ENCODE peak calls at places on chromosomes 2 and 18, in five cellular contexts. B, L, Y, F and E are unnamed samples.

GRCh38 chr2:120108049-120108448 is 95.2 kb downstream of the EPB41L5 start:
- DNase-seq in B (no peak), L (no peak), Y (peak), F (no peak), E (peak)

GRCh38 chr2:114550895-114551793 is 108.7 kb downstream of the DPP10 start:
- DNase-seq in B (peak), L (peak), Y (peak), F (no peak), E (peak)

GRCh38 chr2:120670771-120671480 is 64.7 kb upstream of the GLI2 start:
- DNase-seq in B (no peak), L (no peak), Y (no peak), F (no peak), E (no peak)

GRCh38 chr2:95029898-95030341 is 4.4 kb downstream of the MAL start:
- DNase-seq in B (no peak), L (no peak), Y (no peak), F (no peak), E (no peak)

GRCh38 chr2:66576381-66577330 is 141.7 kb downstream of the MEIS1 start:
- DNase-seq in B (peak), L (no peak), Y (peak), F (no peak), E (peak)

GRCh38 chr2:237410949-237411635 is 2.9 kb downstream of the COL6A3 start:
- DNase-seq in B (no peak), L (no peak), Y (no peak), F (no peak), E (no peak)

GRCh38 chr2:114651933-114652332 is 209.5 kb downstream of the DPP10 start:
- DNase-seq in B (no peak), L (no peak), Y (no peak), F (no peak), E (no peak)

GRCh38 chr2:156589381-156590079 is 153.4 kb downstream of the GPD2 start:
- DNase-seq in B (peak), L (peak), Y (peak), F (peak), E (peak)

GRCh38 chr2:229206548-229206947 is 64.5 kb downstream of the PID1 start:
- DNase-seq in B (no peak), L (no peak), Y (no peak), F (no peak), E (peak)

GRCh38 chr2:232137346-232137745 is 175.8 kb downstream of the DIS3L2 start:
- DNase-seq in B (no peak), L (no peak), Y (peak), F (no peak), E (no peak)

GRCh38 chr2:222922019-222922800 is 61.4 kb downstream of the ACSL3 start:
- DNase-seq in B (no peak), L (no peak), Y (no peak), F (no peak), E (no peak)

GRCh38 chr18:76496200-76496890 is 1.3 kb upstream of the ZNF516 start:
- DNase-seq in B (no peak), L (peak), Y (peak), F (no peak), E (peak)

GRCh38 chr2:66584011-66584410 is 149.1 kb downstream of the MEIS1 start:
- DNase-seq in B (no peak), L (no peak), Y (no peak), F (no peak), E (no peak)

GRCh38 chr18:61608306-61608705 is 275.1 kb downstream of the CDH20 start:
- DNase-seq in B (no peak), L (no peak), Y (peak), F (no peak), E (no peak)

GRCh38 chr2:8571792-8572499 is 109.9 kb upstream of the ID2 start:
- DNase-seq in B (no peak), L (no peak), Y (no peak), F (no peak), E (peak)

GRCh38 chr2:130336877-130337734 is 5.6 kb upstream of the IMP4 start:
- DNase-seq in B (peak), L (peak), Y (peak), F (peak), E (peak)

GRCh38 chr2:85737481-85737880 is 16.3 kb upstream of the ATOH8 start:
- DNase-seq in B (no peak), L (no peak), Y (peak), F (no peak), E (no peak)

GRCh38 chr2:235433860-235434259 is 60.0 kb upstream of the AGAP1 start:
- DNase-seq in B (no peak), L (no peak), Y (peak), F (no peak), E (no peak)

GRCh38 chr18:36269157-36269556 is 28.4 kb upstream of the FHOD3 start:
- DNase-seq in B (no peak), L (no peak), Y (no peak), F (no peak), E (no peak)